ENCODE peak calls at places on chromosomes 7 and 10, in eight cellular contexts. W, Q, J, U, K, M, Y and L are unnamed samples.

GRCh38 chr10:54133201-54133600 is 667.8 kb downstream of the PCDH15 start:
- DNase-seq in U (no peak), Q (no peak), M (no peak), Y (no peak), K (no peak), W (no peak), J (no peak), L (no peak)

GRCh38 chr7:154338709-154339108 is 286.5 kb downstream of the DPP6 start:
- DNase-seq in Y (no peak), W (no peak), Q (no peak), J (no peak), K (no peak), M (no peak), U (no peak), L (no peak)

GRCh38 chr10:119251315-119251708 is 43.9 kb downstream of the GRK5 start:
- DNase-seq in U (no peak), K (no peak), W (no peak), M (no peak), Y (peak; percentile 78), Q (peak; percentile 88), J (peak; percentile 85), L (no peak)

GRCh38 chr7:91973632-91974031 is 33.0 kb downstream of the AKAP9 start:
- DNase-seq in M (no peak), K (no peak), J (no peak), W (no peak), U (no peak), Y (no peak), Q (no peak), L (no peak)

GRCh38 chr7:156160811-156161210 is 348.5 kb upstream of the SHH start:
- DNase-seq in Y (no peak), U (peak; percentile 49), K (no peak), J (no peak), W (peak; percentile 25), M (no peak), Q (no peak), L (no peak)

GRCh38 chr10:34628174-34628802 is 186.8 kb downstream of the PARD3 start:
- DNase-seq in Y (no peak), W (peak; percentile 76), M (peak; percentile 66), K (no peak), U (peak; percentile 70), Q (peak; percentile 41), J (peak; percentile 46), L (no peak)

GRCh38 chr10:125171402-125172316 is 11.3 kb upstream of the CTBP2 start:
- DNase-seq in Q (no peak), M (no peak), W (no peak), J (no peak), Y (no peak), K (no peak), U (peak; percentile 2), L (no peak)

GRCh38 chr7:2010101-2010500 is 222.6 kb downstream of the MAD1L1 start:
- DNase-seq in K (no peak), U (no peak), M (no peak), W (no peak), J (no peak), Q (no peak), Y (no peak), L (no peak)

GRCh38 chr10:60480865-60481563 is 91.3 kb upstream of the ANK3 start:
- DNase-seq in J (peak; percentile 76), W (no peak), M (no peak), K (peak; percentile 68), Q (peak; percentile 89), Y (peak; percentile 87), U (peak; percentile 39), L (no peak)

GRCh38 chr7:104971290-104972071 is 42.5 kb upstream of the KMT2E start:
- DNase-seq in J (peak; percentile 60), U (peak; percentile 61), K (no peak), W (peak; percentile 66), M (no peak), Q (peak; percentile 78), Y (peak; percentile 66), L (no peak)

GRCh38 chr10:132493756-132494290 is 43.8 kb upstream of the INPP5A start:
- DNase-seq in K (no peak), J (no peak), U (no peak), Q (no peak), Y (no peak), W (no peak), M (peak; percentile 34), L (no peak)

GRCh38 chr7:6161463-6162330 is 110.7 kb downstream of the CYTH3 start:
- DNase-seq in Y (no peak), M (no peak), J (no peak), W (no peak), U (no peak), Q (no peak), K (no peak), L (peak; percentile 13)

GRCh38 chr10:5531558-5532230 is 6.9 kb downstream of the CALML3 start:
- DNase-seq in J (no peak), U (peak; percentile 7), Q (no peak), M (peak; percentile 39), K (no peak), Y (no peak), W (peak; percentile 5), L (no peak)

GRCh38 chr10:22761569-22762220 is 47.3 kb upstream of the PIP4K2A start:
- DNase-seq in Q (no peak), Y (no peak), U (no peak), K (no peak), J (peak; percentile 6), M (no peak), W (no peak), L (no peak)

GRCh38 chr10:48610585-48611093 is 5.8 kb upstream of the ARHGAP22 start:
- DNase-seq in M (no peak), W (no peak), U (no peak), Y (no peak), K (no peak), J (no peak), Q (no peak), L (no peak)

GRCh38 chr10:71316081-71316785 is 2.8 kb upstream of the SLC29A3 start:
- DNase-seq in Y (peak; percentile 22), W (no peak), K (no peak), J (peak; percentile 4), M (no peak), U (no peak), Q (peak; percentile 18), L (no peak)

GRCh38 chr10:101367569-101368453 is 13.8 kb downstream of the BTRC start:
- DNase-seq in Y (peak; percentile 48), K (peak; percentile 20), Q (peak; percentile 94), U (no peak), J (peak; percentile 79), M (no peak), W (no peak), L (no peak)

GRCh38 chr7:816751-817671 is 15.3 kb upstream of the SUN1 start:
- DNase-seq in W (peak; percentile 37), M (peak; percentile 66), U (no peak), Y (no peak), Q (no peak), J (no peak), K (no peak), L (no peak)

GRCh38 chr7:70032673-70033072 is 434.4 kb downstream of the AUTS2 start:
- DNase-seq in K (no peak), Y (no peak), U (no peak), Q (no peak), M (no peak), W (no peak), J (no peak), L (no peak)

GRCh38 chr7:158473238-158473637 is 114.4 kb downstream of the PTPRN2 start:
- DNase-seq in W (no peak), M (no peak), K (no peak), Q (no peak), Y (no peak), J (no peak), U (no peak), L (no peak)

DNA sequence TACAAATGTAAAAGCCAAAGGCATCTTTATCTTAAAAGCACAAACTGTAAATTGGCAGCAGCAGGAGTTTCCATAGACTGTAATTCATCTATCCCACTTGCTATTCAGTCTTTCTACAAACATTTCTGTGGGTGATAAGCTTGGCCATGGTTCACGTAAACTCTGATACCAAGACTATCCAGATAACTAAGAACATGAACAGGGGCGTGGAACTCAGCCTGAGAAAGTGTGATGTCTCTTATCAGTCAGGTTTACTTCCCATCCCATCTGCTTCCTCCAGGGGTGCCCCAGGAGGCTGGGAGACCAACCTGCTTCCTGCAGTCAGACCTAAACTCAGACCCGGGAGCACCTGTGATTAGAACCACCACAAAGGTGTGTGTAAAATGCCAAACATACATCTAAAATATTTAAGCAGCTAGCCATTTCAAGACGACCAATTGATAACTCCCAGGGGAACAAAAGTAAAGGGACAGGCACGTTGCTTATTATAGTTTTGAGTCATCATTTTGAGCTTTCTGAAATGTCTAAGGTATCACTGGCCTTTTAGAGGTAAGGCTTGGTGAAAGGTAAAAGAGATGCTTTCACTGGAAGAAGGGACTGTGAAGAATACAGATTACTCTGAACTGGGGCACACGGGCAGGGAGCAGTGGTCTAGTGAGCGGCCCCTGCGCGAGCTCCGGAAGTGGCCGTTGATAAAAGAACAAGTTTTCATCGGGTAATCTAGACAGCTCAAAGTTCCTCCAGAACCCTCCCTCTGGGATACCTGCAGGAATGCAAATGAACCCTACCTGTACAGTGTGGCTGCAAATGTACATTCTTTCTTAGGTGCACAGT is 51.5 kb downstream of the RSU1 start:
- DNase-seq in W (no peak), M (no peak), Q (no peak), Y (no peak), K (no peak), J (no peak), U (no peak), L (no peak)
- H3K4me3 ChIP-seq in W (no peak overlapping the region), M (no peak overlapping the region), Q (no peak overlapping the region), Y (no peak overlapping the region), K (no peak overlapping the region), J (no peak overlapping the region), U (no peak overlapping the region), L (no peak overlapping the region)

DNA sequence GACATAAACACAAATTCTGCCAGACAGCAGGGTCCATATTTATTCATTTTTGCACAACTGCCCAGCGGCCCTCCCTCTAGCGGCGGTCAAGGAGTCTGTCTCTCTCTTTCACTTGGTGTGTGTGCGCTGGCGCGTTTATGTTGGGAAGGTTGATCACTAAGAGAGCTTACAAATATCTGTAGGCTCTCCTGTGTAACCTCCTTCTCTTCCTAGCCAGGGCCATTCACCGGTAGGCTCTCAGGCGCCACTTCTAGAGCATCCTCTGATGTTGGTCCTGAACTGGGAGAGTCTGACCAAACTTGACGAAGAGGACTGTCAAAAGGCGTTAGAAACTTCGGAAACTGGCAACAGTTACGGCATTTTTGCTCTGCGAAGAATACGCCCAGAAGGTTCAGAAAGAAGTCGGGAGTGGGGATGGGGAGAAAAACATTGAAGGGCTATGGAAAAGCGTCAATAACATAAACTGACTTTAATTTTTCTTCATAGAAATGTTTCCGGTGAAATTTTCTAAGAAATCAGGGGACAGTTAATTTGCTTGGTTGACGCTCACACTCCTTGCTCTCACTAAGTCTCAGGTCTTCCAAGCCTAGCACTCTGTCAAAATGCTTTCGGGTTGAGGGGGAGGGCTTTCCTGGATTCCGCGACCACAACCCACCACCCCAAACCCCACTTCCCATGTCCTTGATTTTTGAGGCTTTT is 731.1 kb downstream of the ZWINT start:
- DNase-seq in W (no peak), J (peak; percentile 4), Q (peak; percentile 41), U (peak; percentile 55), Y (peak; percentile 21), M (no peak), K (no peak), L (no peak)
- TF ChIP-seq CTCF in W (peak; percentile 26), J (peak; percentile 27), Q (peak; percentile 56), U (no peak), Y (peak; percentile 51), M (no peak), K (peak; percentile 28), L (no peak)

GRCh38 chr7:23247602-23248335 is 1.2 kb downstream of the GPNMB start:
- DNase-seq in U (no peak), W (peak; percentile 21), Y (peak; percentile 34), Q (peak; percentile 14), K (no peak), J (no peak), M (no peak), L (no peak)
- H3K4me3 ChIP-seq in U (peak overlapping the region; percentile 48), W (no peak overlapping the region), Y (peak overlapping the region; percentile 67), Q (peak overlapping the region; percentile 58), K (peak overlapping the region; percentile 63), J (no peak overlapping the region), M (peak overlapping the region; percentile 18), L (peak overlapping the region; percentile 30)

GRCh38 chr10:17219024-17219423 is 9.0 kb upstream of the VIM start:
- DNase-seq in Y (peak; percentile 72), K (no peak), M (no peak), Q (peak; percentile 74), W (no peak), J (peak; percentile 80), U (no peak), L (no peak)
- TF ChIP-seq CTCF in Y (no peak), K (no peak), M (no peak), Q (no peak), W (no peak), J (no peak), U (no peak), L (no peak)